ENCODE peak calls at places on chromosomes 7 and 10, in ten cellular contexts. O is PC-9, R is fibroblast of lung, Y is H9, V is astrocyte, K is H1, F is A549, I is HCT116, P is SK-N-SH, W is IMR-90. E is an unnamed sample.

GRCh38 chr10:84826704-84827103 is 498.3 kb downstream of the CCSER2 start:
- DNase-seq in Y (no peak), W (no peak), R (no peak), P (peak), O (no peak), I (no peak), F (no peak), K (no peak), V (peak), E (no peak)

GRCh38 chr7:133445617-133446016 is 192.7 kb downstream of the EXOC4 start:
- DNase-seq in P (no peak), Y (no peak), F (no peak), I (no peak), V (no peak), O (no peak), R (no peak), W (no peak), K (no peak), E (no peak)

GRCh38 chr10:101134299-101135127 is 3.4 kb downstream of the TLX1 start:
- DNase-seq in Y (no peak), W (no peak), V (no peak), P (peak), K (no peak), I (no peak), R (no peak), O (no peak), F (no peak), E (no peak)

GRCh38 chr7:148987751-148988512 is 40.4 kb downstream of the PDIA4 start:
- DNase-seq in O (no peak), W (peak), Y (no peak), P (peak), I (no peak), V (no peak), K (no peak), R (no peak), F (no peak), E (peak)

GRCh38 chr7:80708007-80708594 is 69.7 kb downstream of the CD36 start:
- DNase-seq in R (no peak), Y (no peak), P (no peak), F (no peak), W (no peak), K (no peak), O (no peak), I (no peak), V (no peak), E (no peak)

GRCh38 chr7:143938522-143939243 is 3.6 kb downstream of the OR2F2 start:
- DNase-seq in W (no peak), V (no peak), F (no peak), O (no peak), I (no peak), P (no peak), R (no peak), K (no peak), Y (no peak), E (no peak)

GRCh38 chr10:119316729-119317097 is 109.3 kb downstream of the GRK5 start:
- DNase-seq in Y (no peak), F (peak), W (peak), V (peak), I (peak), P (no peak), O (peak), R (peak), K (no peak), E (no peak)

GRCh38 chr10:122258136-122259074 is 12.7 kb upstream of the BTBD16 start:
- DNase-seq in Y (no peak), I (no peak), R (peak), W (peak), K (no peak), F (no peak), O (no peak), P (no peak), V (peak), E (peak)

DNA sequence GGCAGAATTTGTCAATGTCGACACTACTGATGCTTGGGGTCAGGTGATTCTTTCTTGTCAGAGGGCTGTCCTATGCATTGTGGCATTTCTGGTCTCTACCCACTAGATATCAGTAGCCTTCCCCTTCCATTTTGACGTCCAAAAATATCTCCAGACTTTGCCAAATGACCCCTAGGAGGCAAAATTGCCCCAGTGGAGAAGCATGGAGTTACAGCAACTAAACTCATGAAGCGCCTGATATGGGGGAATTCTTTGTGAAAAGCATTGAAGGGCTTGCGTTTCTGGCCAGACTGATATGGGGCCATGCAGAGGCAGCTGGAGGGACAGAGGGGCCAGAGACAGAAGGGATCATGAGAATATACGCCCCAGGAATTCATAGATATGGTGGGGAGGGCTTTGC is 43.6 kb downstream of the ADRB1 start:
- DNase-seq in R (no peak), I (no peak), K (no peak), V (no peak), F (no peak), O (no peak), P (no peak), Y (no peak), W (no peak), E (peak)
- TF ChIP-seq CTCF in R (no peak), I (peak), K (peak), V (no peak), F (no peak), O (no peak), P (no peak), Y (peak), W (no peak), E (peak)

GRCh38 chr10:52464725-52465124 is 150.6 kb downstream of the DKK1 start:
- DNase-seq in Y (no peak), P (no peak), F (no peak), K (no peak), O (no peak), W (no peak), R (no peak), I (no peak), V (no peak), E (no peak)
- H3K4me2 ChIP-seq in Y (no peak), P (no peak), F (no peak), K (no peak), O (no peak), W (no peak), R (no peak), I (no peak), V (no peak), E (no peak)

DNA sequence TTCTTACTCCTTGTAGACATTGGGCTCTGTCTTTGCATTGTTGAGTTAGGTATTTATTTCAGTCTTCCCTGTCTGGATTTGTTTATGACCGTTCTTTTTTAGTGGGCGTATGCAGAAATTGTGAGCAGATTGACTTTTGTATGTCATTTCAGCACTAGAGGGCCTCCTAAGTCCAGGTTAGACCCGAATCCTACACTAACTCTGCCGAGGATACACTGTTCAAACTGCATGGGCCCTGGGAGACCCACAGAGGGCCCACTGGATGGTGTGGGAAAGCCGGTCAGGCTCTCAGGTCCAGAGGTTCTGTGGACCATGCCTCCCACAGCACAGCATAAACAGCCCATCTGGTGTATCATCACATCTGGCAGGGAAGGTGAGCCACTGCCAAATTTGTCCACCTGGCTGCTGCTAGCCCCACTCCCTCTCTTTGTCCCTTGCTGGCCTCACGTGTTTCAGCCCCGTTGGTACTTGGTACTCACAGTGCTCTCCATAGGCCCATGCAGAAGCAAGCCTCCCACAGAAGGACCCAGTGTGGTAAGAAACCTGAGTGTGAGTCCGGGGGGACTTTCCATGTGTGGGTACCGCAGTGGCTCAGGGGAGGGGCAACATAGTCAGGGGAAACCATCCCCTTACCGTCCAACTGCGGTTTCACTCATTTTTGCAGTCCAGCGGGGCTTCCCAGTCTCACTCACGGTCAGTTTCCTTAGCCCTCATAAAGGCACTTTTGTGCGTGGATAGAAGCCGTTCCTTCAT is 112.8 kb downstream of the APBB1IP start:
- DNase-seq in P (no peak), I (peak), W (no peak), O (no peak), K (peak), F (no peak), Y (peak), V (no peak), R (no peak), E (peak)
- TF ChIP-seq CTCF in P (no peak), I (peak), W (no peak), O (no peak), K (peak), F (no peak), Y (peak), V (no peak), R (no peak), E (peak)

GRCh38 chr7:105209870-105210269 is 178.9 kb downstream of the SRPK2 start:
- DNase-seq in O (no peak), P (peak), V (no peak), Y (no peak), R (peak), F (no peak), W (peak), I (no peak), K (no peak), E (no peak)

GRCh38 chr7:105210721-105211205 is 178.0 kb downstream of the SRPK2 start:
- DNase-seq in Y (no peak), I (no peak), F (no peak), W (no peak), P (no peak), R (no peak), V (peak), O (no peak), K (no peak), E (peak)

GRCh38 chr7:105206985-105207384 is 181.7 kb downstream of the SRPK2 start:
- DNase-seq in F (no peak), W (no peak), K (no peak), R (no peak), V (no peak), P (no peak), Y (no peak), O (peak), I (no peak), E (no peak)

GRCh38 chr7:105212236-105212635 is 176.5 kb downstream of the SRPK2 start:
- DNase-seq in V (no peak), W (no peak), R (no peak), F (no peak), P (no peak), O (no peak), Y (no peak), K (no peak), I (no peak), E (no peak)

DNA sequence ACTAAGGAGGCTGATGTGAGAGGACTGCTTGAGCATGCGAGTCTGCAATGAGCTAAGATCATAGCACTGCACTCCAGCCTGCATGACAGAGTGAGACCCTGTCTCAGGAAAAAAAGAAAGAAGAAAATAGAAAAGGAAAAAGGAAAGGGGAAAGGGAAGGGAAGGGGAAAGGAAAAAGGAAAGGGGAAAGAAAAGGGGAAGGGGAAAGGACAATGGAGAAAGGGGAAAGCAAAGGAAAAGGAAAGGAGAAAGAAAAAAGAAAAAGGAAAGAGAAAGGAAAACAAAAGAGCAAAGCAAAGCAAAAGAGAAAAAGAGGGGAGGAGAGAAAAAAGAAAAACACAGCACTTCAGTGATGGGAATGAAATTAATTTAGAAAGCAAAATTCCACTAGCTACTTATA is 179.3 kb downstream of the SRPK2 start:
- DNase-seq in K (no peak), R (no peak), P (no peak), V (no peak), Y (no peak), F (no peak), I (no peak), W (no peak), O (no peak), E (no peak)
- H3K4me2 ChIP-seq in K (no peak), R (no peak), P (no peak), V (no peak), Y (no peak), F (no peak), I (no peak), W (no peak), O (no peak), E (no peak)

GRCh38 chr7:76257973-76258372 is 44.5 kb upstream of the HSPB1 start:
- DNase-seq in W (no peak), Y (no peak), O (no peak), P (peak), R (no peak), F (no peak), I (no peak), V (no peak), K (no peak), E (no peak)
- TF ChIP-seq CTCF in W (no peak), Y (peak), O (no peak), P (peak), R (no peak), F (no peak), I (peak), V (no peak), K (peak), E (peak)

GRCh38 chr10:49549640-49550346 is 10.9 kb upstream of the ERCC6 start:
- DNase-seq in R (no peak), P (no peak), W (no peak), F (no peak), Y (no peak), I (no peak), K (no peak), O (no peak), V (no peak), E (no peak)

GRCh38 chr10:49552277-49552676 is 13.4 kb upstream of the ERCC6 start:
- DNase-seq in Y (no peak), W (peak), O (peak), V (peak), I (no peak), P (no peak), F (no peak), R (no peak), K (no peak), E (no peak)

DNA sequence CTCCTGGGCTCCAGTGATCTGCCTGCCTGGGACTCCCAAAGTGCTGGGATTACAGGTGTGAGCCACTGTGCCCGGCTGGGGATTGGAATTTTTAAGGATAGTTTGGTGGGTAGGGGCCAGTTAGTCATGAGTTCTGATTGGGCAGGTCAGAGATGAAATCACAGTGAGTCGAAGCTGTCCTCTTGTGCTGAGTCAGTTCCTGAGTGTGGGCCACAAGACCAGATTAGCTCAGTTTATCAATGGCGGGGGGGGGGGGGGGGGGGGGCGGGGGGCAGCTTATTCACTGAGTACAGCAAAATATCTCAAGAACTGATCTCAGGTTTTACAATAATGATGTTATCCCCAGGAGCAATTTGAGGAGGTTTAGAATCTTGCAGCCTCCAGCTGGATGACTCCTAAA is 11.6 kb upstream of the ERCC6 start:
- DNase-seq in Y (peak), K (no peak), R (no peak), V (peak), F (no peak), O (peak), P (no peak), W (peak), I (peak), E (peak)
- H3K4me2 ChIP-seq in Y (no peak), K (no peak), R (no peak), V (peak), F (no peak), O (peak), P (no peak), W (no peak), I (peak), E (no peak)

GRCh38 chr7:11746591-11746990 is 85.4 kb downstream of the THSD7A start:
- DNase-seq in V (no peak), I (no peak), F (no peak), P (no peak), Y (no peak), K (no peak), W (no peak), O (no peak), R (no peak), E (no peak)

GRCh38 chr7:11747715-11748485 is 84.1 kb downstream of the THSD7A start:
- DNase-seq in V (no peak), I (no peak), F (no peak), P (no peak), K (no peak), Y (no peak), W (no peak), R (no peak), O (no peak), E (no peak)

GRCh38 chr7:11750191-11750590 is 81.8 kb downstream of the THSD7A start:
- DNase-seq in V (no peak), Y (no peak), K (no peak), P (no peak), W (no peak), F (no peak), R (no peak), I (no peak), O (no peak), E (no peak)

GRCh38 chr7:11749629-11750028 is 82.4 kb downstream of the THSD7A start:
- DNase-seq in I (no peak), R (no peak), Y (no peak), W (no peak), O (peak), F (no peak), P (no peak), K (no peak), V (peak), E (no peak)

DNA sequence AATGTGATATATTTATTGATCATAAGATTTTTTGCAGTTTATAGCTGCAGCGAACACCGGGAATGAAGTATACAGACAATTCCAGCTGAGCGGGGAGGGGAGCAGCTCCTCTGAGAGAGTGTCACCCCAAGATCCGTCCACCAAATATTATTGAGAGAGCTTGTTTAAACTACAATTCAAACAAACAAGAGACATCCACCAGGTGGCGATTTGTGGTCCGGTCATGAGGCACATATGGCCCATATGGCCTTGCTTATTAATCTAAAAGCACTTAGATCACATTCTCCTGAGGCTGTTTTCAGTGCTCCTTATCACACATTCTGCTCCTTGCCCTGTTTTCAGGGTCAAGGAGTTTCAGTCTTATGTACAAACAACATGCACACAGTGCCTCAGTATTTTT is 83.1 kb downstream of the THSD7A start:
- DNase-seq in W (no peak), F (no peak), I (peak), R (no peak), V (no peak), Y (no peak), O (no peak), K (no peak), P (no peak), E (peak)
- TF ChIP-seq CTCF in W (no peak), F (peak), I (peak), R (no peak), V (no peak), Y (peak), O (peak), K (peak), P (peak), E (peak)

E was measured in GM23338.